ENCODE peak calls at places on chromosomes 16 and 17, in ten cellular contexts. One of them, this sample, is unnamed.

GRCh38 chr16:85503642-85504224 is 109.4 kb upstream of the GSE1 start:
- DNase-seq in AG10803: no peak
- DNase-seq in lower lobe of right lung: no peak
- DNase-seq in H7: no peak
- DNase-seq in Peyer's patch: no peak
- DNase-seq in SJSA1: no peak
- DNase-seq in choroid plexus epithelial cell: no peak
- DNase-seq in colonic mucosa: no peak
- DNase-seq in ovary: no peak
- DNase-seq in bronchial epithelial cell: no peak
- DNase-seq in this sample: no peak

GRCh38 chr17:50266384-50267073 is 7.7 kb upstream of the TMEM92 start:
- DNase-seq in H7: peak; percentile 51
- DNase-seq in choroid plexus epithelial cell: peak; percentile 88
- DNase-seq in bronchial epithelial cell: peak; percentile 44
- DNase-seq in SJSA1: peak; percentile 91
- DNase-seq in Peyer's patch: peak; percentile 50
- DNase-seq in lower lobe of right lung: peak; percentile 71
- DNase-seq in AG10803: peak; percentile 86
- DNase-seq in colonic mucosa: peak; percentile 40
- DNase-seq in ovary: peak; percentile 83
- DNase-seq in this sample: peak; percentile 31

GRCh38 chr17:2982854-2983636 is 80.4 kb downstream of the OR1D5 start:
- DNase-seq in H7: no peak
- DNase-seq in SJSA1: peak; percentile 88
- DNase-seq in colonic mucosa: peak; percentile 49
- DNase-seq in Peyer's patch: no peak
- DNase-seq in choroid plexus epithelial cell: no peak
- DNase-seq in bronchial epithelial cell: no peak
- DNase-seq in ovary: peak; percentile 90
- DNase-seq in lower lobe of right lung: peak; percentile 63
- DNase-seq in AG10803: peak; percentile 86
- DNase-seq in this sample: peak; percentile 92

GRCh38 chr17:32920293-32920692 is 7.7 kb upstream of the TMEM98 start:
- DNase-seq in lower lobe of right lung: no peak
- DNase-seq in H7: no peak
- DNase-seq in Peyer's patch: no peak
- DNase-seq in SJSA1: no peak
- DNase-seq in ovary: no peak
- DNase-seq in AG10803: no peak
- DNase-seq in bronchial epithelial cell: no peak
- DNase-seq in colonic mucosa: no peak
- DNase-seq in choroid plexus epithelial cell: no peak
- DNase-seq in this sample: no peak

GRCh38 chr17:82985973-82986372 is 93.4 kb upstream of the METRNL start:
- DNase-seq in SJSA1: no peak
- DNase-seq in colonic mucosa: no peak
- DNase-seq in ovary: no peak
- DNase-seq in choroid plexus epithelial cell: peak; percentile 58
- DNase-seq in lower lobe of right lung: peak; percentile 51
- DNase-seq in Peyer's patch: peak; percentile 57
- DNase-seq in bronchial epithelial cell: no peak
- DNase-seq in H7: peak; percentile 84
- DNase-seq in AG10803: peak; percentile 42
- DNase-seq in this sample: peak; percentile 91

GRCh38 chr17:75617218-75617617 is 16.0 kb upstream of the SMIM5 start:
- DNase-seq in H7: no peak
- DNase-seq in SJSA1: no peak
- DNase-seq in ovary: no peak
- DNase-seq in Peyer's patch: peak; percentile 93
- DNase-seq in lower lobe of right lung: no peak
- DNase-seq in bronchial epithelial cell: no peak
- DNase-seq in colonic mucosa: peak; percentile 92
- DNase-seq in AG10803: no peak
- DNase-seq in choroid plexus epithelial cell: no peak
- DNase-seq in this sample: no peak

GRCh38 chr16:26802440-26802839 is 264.3 kb upstream of the C16orf82 start:
- DNase-seq in SJSA1: no peak
- DNase-seq in ovary: no peak
- DNase-seq in Peyer's patch: no peak
- DNase-seq in AG10803: no peak
- DNase-seq in colonic mucosa: no peak
- DNase-seq in choroid plexus epithelial cell: no peak
- DNase-seq in lower lobe of right lung: no peak
- DNase-seq in bronchial epithelial cell: no peak
- DNase-seq in H7: no peak
- DNase-seq in this sample: no peak

GRCh38 chr17:9205520-9206159 is 184.3 kb downstream of the NTN1 start:
- DNase-seq in lower lobe of right lung: no peak
- DNase-seq in choroid plexus epithelial cell: no peak
- DNase-seq in SJSA1: no peak
- DNase-seq in H7: no peak
- DNase-seq in bronchial epithelial cell: no peak
- DNase-seq in ovary: no peak
- DNase-seq in AG10803: no peak
- DNase-seq in colonic mucosa: no peak
- DNase-seq in Peyer's patch: peak; percentile 48
- DNase-seq in this sample: no peak

GRCh38 chr17:17356149-17356930 is 53.2 kb downstream of the NT5M start:
- DNase-seq in ovary: peak; percentile 87
- DNase-seq in bronchial epithelial cell: peak; percentile 63
- DNase-seq in Peyer's patch: peak; percentile 75
- DNase-seq in colonic mucosa: peak; percentile 76
- DNase-seq in lower lobe of right lung: peak; percentile 76
- DNase-seq in choroid plexus epithelial cell: peak; percentile 93
- DNase-seq in AG10803: peak; percentile 81
- DNase-seq in H7: peak; percentile 95
- DNase-seq in SJSA1: peak; percentile 77
- DNase-seq in this sample: peak; percentile 93

GRCh38 chr16:57191056-57191536 is 5.0 kb downstream of the RSPRY1 start:
- DNase-seq in SJSA1: no peak
- DNase-seq in colonic mucosa: no peak
- DNase-seq in H7: no peak
- DNase-seq in bronchial epithelial cell: peak; percentile 87
- DNase-seq in lower lobe of right lung: no peak
- DNase-seq in choroid plexus epithelial cell: peak; percentile 86
- DNase-seq in Peyer's patch: no peak
- DNase-seq in AG10803: peak; percentile 44
- DNase-seq in ovary: no peak
- DNase-seq in this sample: no peak

GRCh38 chr17:62802531-62803205 is 5.4 kb downstream of the MARCHF10 start:
- DNase-seq in colonic mucosa: no peak
- DNase-seq in Peyer's patch: no peak
- DNase-seq in SJSA1: peak; percentile 14
- DNase-seq in lower lobe of right lung: no peak
- DNase-seq in ovary: no peak
- DNase-seq in H7: no peak
- DNase-seq in AG10803: no peak
- DNase-seq in choroid plexus epithelial cell: no peak
- DNase-seq in bronchial epithelial cell: no peak
- DNase-seq in this sample: peak; percentile 23

GRCh38 chr17:2123467-2124251 is 68.8 kb downstream of the HIC1 start:
- DNase-seq in AG10803: peak; percentile 41
- DNase-seq in H7: peak; percentile 52
- DNase-seq in colonic mucosa: peak; percentile 69
- DNase-seq in lower lobe of right lung: no peak
- DNase-seq in ovary: no peak
- DNase-seq in SJSA1: peak; percentile 68
- DNase-seq in bronchial epithelial cell: peak; percentile 26
- DNase-seq in Peyer's patch: no peak
- DNase-seq in choroid plexus epithelial cell: peak; percentile 47
- DNase-seq in this sample: no peak

GRCh38 chr17:21381076-21381706 is 5.0 kb downstream of the KCNJ12 start:
- DNase-seq in lower lobe of right lung: no peak
- DNase-seq in H7: no peak
- DNase-seq in SJSA1: no peak
- DNase-seq in ovary: no peak
- DNase-seq in Peyer's patch: no peak
- DNase-seq in bronchial epithelial cell: no peak
- DNase-seq in colonic mucosa: peak; percentile 47
- DNase-seq in choroid plexus epithelial cell: no peak
- DNase-seq in AG10803: no peak
- DNase-seq in this sample: no peak

GRCh38 chr16:9900576-9900975 is 281.7 kb downstream of the GRIN2A start:
- DNase-seq in AG10803: no peak
- DNase-seq in ovary: no peak
- DNase-seq in choroid plexus epithelial cell: no peak
- DNase-seq in lower lobe of right lung: no peak
- DNase-seq in colonic mucosa: no peak
- DNase-seq in SJSA1: no peak
- DNase-seq in H7: no peak
- DNase-seq in bronchial epithelial cell: no peak
- DNase-seq in Peyer's patch: no peak
- DNase-seq in this sample: no peak

GRCh38 chr16:70800798-70801480 is at the start of gene VAC14:
- DNase-seq in AG10803: peak; percentile 79
- DNase-seq in colonic mucosa: peak; percentile 98
- DNase-seq in choroid plexus epithelial cell: peak; percentile 91
- DNase-seq in H7: peak; percentile 97
- DNase-seq in ovary: peak; percentile 93
- DNase-seq in Peyer's patch: peak; percentile 98
- DNase-seq in bronchial epithelial cell: peak; percentile 89
- DNase-seq in SJSA1: peak; percentile 88
- DNase-seq in lower lobe of right lung: peak; percentile 97
- DNase-seq in this sample: peak; percentile 84
- H3K4me3 ChIP-seq in AG10803: peak within 1 kb of the TSS; percentile 96
- H3K4me3 ChIP-seq in colonic mucosa: peak within 1 kb of the TSS; percentile 95
- H3K4me3 ChIP-seq in choroid plexus epithelial cell: peak within 1 kb of the TSS; percentile 88
- H3K4me3 ChIP-seq in H7: peak within 1 kb of the TSS; percentile 80
- H3K4me3 ChIP-seq in ovary: peak within 1 kb of the TSS; percentile 92
- H3K4me3 ChIP-seq in Peyer's patch: peak within 1 kb of the TSS; percentile 70
- H3K4me3 ChIP-seq in bronchial epithelial cell: peak within 1 kb of the TSS; percentile 90
- H3K4me3 ChIP-seq in SJSA1: peak within 1 kb of the TSS; percentile 68
- H3K4me3 ChIP-seq in lower lobe of right lung: peak within 1 kb of the TSS; percentile 89
- H3K4me3 ChIP-seq in this sample: peak within 1 kb of the TSS; percentile 90

DNA sequence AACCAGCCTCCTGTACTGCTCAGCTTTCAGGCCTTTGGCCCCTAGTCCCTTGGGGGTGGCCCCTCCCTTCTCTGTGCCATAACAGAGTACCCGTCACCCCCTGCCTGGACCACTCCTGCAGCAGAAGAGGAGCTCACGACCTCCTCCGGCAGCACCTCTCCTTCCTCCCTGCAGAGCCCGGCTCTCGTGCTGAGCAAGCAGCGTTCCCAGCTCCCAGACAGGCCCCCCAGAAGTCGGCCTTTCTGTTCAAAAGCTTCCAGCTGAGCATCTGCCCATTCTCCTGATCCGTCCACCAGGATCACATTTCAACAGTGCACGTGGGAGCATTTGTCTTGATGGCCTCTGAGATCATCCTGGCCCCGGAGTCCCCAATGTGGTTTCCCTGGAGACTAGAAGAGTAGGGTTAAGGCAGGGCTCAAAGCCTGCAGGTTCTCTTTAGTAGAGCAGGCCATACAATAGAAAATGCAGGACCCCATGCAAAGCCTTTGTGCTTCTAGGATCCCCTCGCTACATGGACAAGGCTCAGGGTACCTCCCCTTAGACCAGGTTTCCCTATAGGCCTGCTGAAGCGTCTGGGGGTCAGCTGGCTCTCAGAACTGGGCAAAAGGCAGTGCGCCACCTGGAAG is 35.6 kb downstream of the NLRC3 start:
- DNase-seq in bronchial epithelial cell: no peak
- DNase-seq in AG10803: no peak
- DNase-seq in lower lobe of right lung: no peak
- DNase-seq in SJSA1: no peak
- DNase-seq in ovary: no peak
- DNase-seq in choroid plexus epithelial cell: no peak
- DNase-seq in Peyer's patch: no peak
- DNase-seq in colonic mucosa: no peak
- DNase-seq in H7: peak; percentile 67
- DNase-seq in this sample: no peak
- H3K4me3 ChIP-seq in bronchial epithelial cell: no peak overlapping the region
- H3K4me3 ChIP-seq in AG10803: no peak overlapping the region
- H3K4me3 ChIP-seq in lower lobe of right lung: no peak overlapping the region
- H3K4me3 ChIP-seq in SJSA1: no peak overlapping the region
- H3K4me3 ChIP-seq in ovary: no peak overlapping the region
- H3K4me3 ChIP-seq in choroid plexus epithelial cell: no peak overlapping the region
- H3K4me3 ChIP-seq in Peyer's patch: no peak overlapping the region
- H3K4me3 ChIP-seq in colonic mucosa: no peak overlapping the region
- H3K4me3 ChIP-seq in H7: no peak overlapping the region
- H3K4me3 ChIP-seq in this sample: no peak overlapping the region

GRCh38 chr17:7177210-7177953 is 1.8 kb downstream of the ASGR1 start:
- DNase-seq in SJSA1: no peak
- DNase-seq in choroid plexus epithelial cell: peak; percentile 70
- DNase-seq in H7: peak; percentile 98
- DNase-seq in lower lobe of right lung: peak; percentile 80
- DNase-seq in bronchial epithelial cell: peak; percentile 41
- DNase-seq in ovary: peak; percentile 74
- DNase-seq in AG10803: peak; percentile 40
- DNase-seq in Peyer's patch: peak; percentile 72
- DNase-seq in colonic mucosa: peak; percentile 64
- DNase-seq in this sample: peak; percentile 74

GRCh38 chr17:7178973-7179316 is 225 bp downstream of the ASGR1 start:
- DNase-seq in colonic mucosa: no peak
- DNase-seq in AG10803: no peak
- DNase-seq in lower lobe of right lung: no peak
- DNase-seq in Peyer's patch: no peak
- DNase-seq in H7: no peak
- DNase-seq in ovary: no peak
- DNase-seq in SJSA1: no peak
- DNase-seq in choroid plexus epithelial cell: no peak
- DNase-seq in bronchial epithelial cell: no peak
- DNase-seq in this sample: no peak

GRCh38 chr17:7176870-7177209 is 2.3 kb downstream of the ASGR1 start:
- DNase-seq in H7: peak; percentile 83
- DNase-seq in Peyer's patch: no peak
- DNase-seq in colonic mucosa: no peak
- DNase-seq in choroid plexus epithelial cell: peak; percentile 44
- DNase-seq in ovary: no peak
- DNase-seq in lower lobe of right lung: no peak
- DNase-seq in AG10803: no peak
- DNase-seq in SJSA1: no peak
- DNase-seq in bronchial epithelial cell: no peak
- DNase-seq in this sample: no peak

GRCh38 chr17:7177954-7178477 is 1.2 kb downstream of the ASGR1 start:
- DNase-seq in lower lobe of right lung: no peak
- DNase-seq in SJSA1: no peak
- DNase-seq in Peyer's patch: no peak
- DNase-seq in choroid plexus epithelial cell: no peak
- DNase-seq in H7: peak; percentile 76
- DNase-seq in ovary: no peak
- DNase-seq in AG10803: no peak
- DNase-seq in bronchial epithelial cell: peak; percentile 29
- DNase-seq in colonic mucosa: no peak
- DNase-seq in this sample: peak; percentile 58

GRCh38 chr17:7179317-7180254 is at the start of gene ASGR1:
- DNase-seq in AG10803: no peak
- DNase-seq in H7: peak; percentile 46
- DNase-seq in colonic mucosa: no peak
- DNase-seq in Peyer's patch: no peak
- DNase-seq in SJSA1: no peak
- DNase-seq in ovary: no peak
- DNase-seq in lower lobe of right lung: no peak
- DNase-seq in bronchial epithelial cell: no peak
- DNase-seq in choroid plexus epithelial cell: no peak
- DNase-seq in this sample: no peak
- H3K4me3 ChIP-seq in AG10803: no peak within 1 kb of the TSS
- H3K4me3 ChIP-seq in H7: peak within 1 kb of the TSS; percentile 64
- H3K4me3 ChIP-seq in colonic mucosa: no peak within 1 kb of the TSS
- H3K4me3 ChIP-seq in Peyer's patch: peak within 1 kb of the TSS; percentile 43
- H3K4me3 ChIP-seq in SJSA1: no peak within 1 kb of the TSS
- H3K4me3 ChIP-seq in ovary: no peak within 1 kb of the TSS
- H3K4me3 ChIP-seq in lower lobe of right lung: peak within 1 kb of the TSS; percentile 50
- H3K4me3 ChIP-seq in bronchial epithelial cell: no peak within 1 kb of the TSS
- H3K4me3 ChIP-seq in choroid plexus epithelial cell: no peak within 1 kb of the TSS
- H3K4me3 ChIP-seq in this sample: peak within 1 kb of the TSS; percentile 53

GRCh38 chr16:49663081-49664057 is 192.5 kb downstream of the ZNF423 start:
- DNase-seq in AG10803: peak; percentile 12
- DNase-seq in Peyer's patch: no peak
- DNase-seq in lower lobe of right lung: no peak
- DNase-seq in SJSA1: no peak
- DNase-seq in bronchial epithelial cell: no peak
- DNase-seq in choroid plexus epithelial cell: peak; percentile 10
- DNase-seq in ovary: peak; percentile 76
- DNase-seq in colonic mucosa: peak; percentile 34
- DNase-seq in H7: no peak
- DNase-seq in this sample: peak; percentile 53
- H3K4me3 ChIP-seq in AG10803: no peak overlapping the region
- H3K4me3 ChIP-seq in Peyer's patch: no peak overlapping the region
- H3K4me3 ChIP-seq in lower lobe of right lung: peak overlapping the region; percentile 3
- H3K4me3 ChIP-seq in SJSA1: no peak overlapping the region
- H3K4me3 ChIP-seq in bronchial epithelial cell: no peak overlapping the region
- H3K4me3 ChIP-seq in choroid plexus epithelial cell: no peak overlapping the region
- H3K4me3 ChIP-seq in ovary: peak overlapping the region; percentile 32
- H3K4me3 ChIP-seq in colonic mucosa: no peak overlapping the region
- H3K4me3 ChIP-seq in H7: no peak overlapping the region
- H3K4me3 ChIP-seq in this sample: no peak overlapping the region